ENCODE peak calls at places on chromosomes 12 and 14, in six cellular contexts. P is germinal center; G is CD8-positive, alpha-beta T cell; W is CD4-positive, alpha-beta T cell; T is AG04449; S is COR-L47. J is an unnamed sample.
A peak's percentile ranks its signal among the peaks of the same experiment; 100 is the strongest.

GRCh38 chr14:63273717-63274673 is 44.7 kb downstream of the GPHB5 start:
- DNase-seq in G (no peak), T (no peak), S (no peak), W (no peak), P (no peak), J (no peak)

GRCh38 chr14:104774453-104775072 is 21.0 kb downstream of the AKT1 start:
- DNase-seq in S (no peak), W (no peak), P (no peak), G (no peak), T (no peak), J (no peak)

GRCh38 chr14:73759183-73759713 is 45.1 kb upstream of the PNMA1 start:
- DNase-seq in W (peak; percentile 58), S (peak; percentile 72), G (no peak), T (no peak), P (no peak), J (no peak)

GRCh38 chr14:91872517-91873470 is 5.5 kb upstream of the TC2N start:
- DNase-seq in P (peak; percentile 52), G (no peak), T (no peak), S (no peak), W (peak; percentile 61), J (no peak)

GRCh38 chr12:77225373-77225772 is 160.0 kb upstream of the E2F7 start:
- DNase-seq in T (no peak), W (no peak), P (no peak), G (no peak), S (no peak), J (no peak)

GRCh38 chr14:53193193-53193592 is 40.1 kb upstream of the DDHD1 start:
- DNase-seq in T (no peak), P (no peak), W (no peak), S (no peak), G (no peak), J (no peak)

GRCh38 chr14:53510281-53510912 is 357.3 kb upstream of the DDHD1 start:
- DNase-seq in P (no peak), S (no peak), T (no peak), G (no peak), W (no peak), J (no peak)

GRCh38 chr14:61337893-61338292 is 16.5 kb downstream of the PRKCH start:
- DNase-seq in P (no peak), G (peak; percentile 64), S (no peak), T (no peak), W (peak; percentile 75), J (peak; percentile 49)

GRCh38 chr12:28830491-28830890 is 318.6 kb upstream of the FAR2 start:
- DNase-seq in W (no peak), G (no peak), T (no peak), S (no peak), P (no peak), J (no peak)

GRCh38 chr12:2372735-2373134 is 319.9 kb downstream of the CACNA1C start:
- DNase-seq in T (no peak), P (no peak), W (no peak), S (no peak), G (no peak), J (no peak)

GRCh38 chr12:50221228-50222008 is 54.2 kb upstream of the CERS5 start:
- DNase-seq in W (no peak), T (no peak), S (no peak), G (no peak), P (no peak), J (no peak)

GRCh38 chr14:54817506-54817905 is 85.1 kb downstream of the GCH1 start:
- DNase-seq in S (no peak), T (no peak), G (no peak), W (no peak), P (no peak), J (no peak)

GRCh38 chr14:51652168-51653095 is 722 bp downstream of the FRMD6 start:
- DNase-seq in T (no peak), P (peak; percentile 43), S (peak; percentile 32), G (no peak), W (peak; percentile 24), J (no peak)

GRCh38 chr12:25708661-25709060 is 155.6 kb upstream of the LMNTD1 start:
- DNase-seq in P (no peak), T (no peak), W (no peak), G (no peak), S (no peak), J (no peak)

GRCh38 chr12:46888568-46888967 is 62.8 kb upstream of the SLC38A4 start:
- DNase-seq in W (no peak), G (no peak), S (no peak), T (no peak), P (no peak), J (no peak)

GRCh38 chr14:77026166-77026929 is 2.2 kb downstream of the IRF2BPL start:
- DNase-seq in W (no peak), T (no peak), S (no peak), G (no peak), P (no peak), J (no peak)

GRCh38 chr12:55724226-55724939 is 4.2 kb downstream of the RDH5 start:
- DNase-seq in W (peak; percentile 58), T (no peak), S (peak; percentile 47), P (peak; percentile 68), G (peak; percentile 55), J (peak; percentile 38)

J was measured in activated T-helper 9 cell treated with anti-CD3 and anti-CD28 coated beads, Interleukin-2, amount 50 U/mL, for 16 hours.